ENCODE peak calls at places on chromosomes 2 and 18, in eight cellular contexts. One of them, this sample, is unnamed.

GRCh38 chr2:3703741-3704355 is 473 bp downstream of the DCDC2C start:
- DNase-seq in NCI-H774: no peak
- DNase-seq in activated naive CD4-positive, alpha-beta T cell: no peak
- DNase-seq in stimulated activated CD4-positive, alpha-beta T cell treated with anti-CD3 and anti-CD28 coated beads, Interleukin-2, amount 100 ng/mL, for 24 hours: no peak
- DNase-seq in T-helper 1 cell: no peak
- DNase-seq in NCI-H1105: no peak
- DNase-seq in cardiac fibroblast: no peak
- DNase-seq in AG08395: no peak
- DNase-seq in this sample: no peak

GRCh38 chr18:7855671-7856070 is 288.6 kb downstream of the PTPRM start:
- DNase-seq in stimulated activated CD4-positive, alpha-beta T cell treated with anti-CD3 and anti-CD28 coated beads, Interleukin-2, amount 100 ng/mL, for 24 hours: no peak
- DNase-seq in cardiac fibroblast: no peak
- DNase-seq in AG08395: no peak
- DNase-seq in T-helper 1 cell: no peak
- DNase-seq in NCI-H1105: no peak
- DNase-seq in activated naive CD4-positive, alpha-beta T cell: no peak
- DNase-seq in NCI-H774: no peak
- DNase-seq in this sample: no peak

GRCh38 chr2:176473177-176473576 is 203.9 kb downstream of the MTX2 start:
- DNase-seq in NCI-H774: peak; percentile 53
- DNase-seq in NCI-H1105: peak; percentile 92
- DNase-seq in cardiac fibroblast: peak; percentile 35
- DNase-seq in stimulated activated CD4-positive, alpha-beta T cell treated with anti-CD3 and anti-CD28 coated beads, Interleukin-2, amount 100 ng/mL, for 24 hours: no peak
- DNase-seq in AG08395: peak; percentile 40
- DNase-seq in activated naive CD4-positive, alpha-beta T cell: no peak
- DNase-seq in T-helper 1 cell: no peak
- DNase-seq in this sample: peak; percentile 89

GRCh38 chr2:238509151-238509820 is 82.6 kb downstream of the ASB1 start:
- DNase-seq in activated naive CD4-positive, alpha-beta T cell: no peak
- DNase-seq in T-helper 1 cell: no peak
- DNase-seq in cardiac fibroblast: peak; percentile 47
- DNase-seq in NCI-H774: no peak
- DNase-seq in NCI-H1105: no peak
- DNase-seq in AG08395: no peak
- DNase-seq in stimulated activated CD4-positive, alpha-beta T cell treated with anti-CD3 and anti-CD28 coated beads, Interleukin-2, amount 100 ng/mL, for 24 hours: no peak
- DNase-seq in this sample: peak; percentile 19

GRCh38 chr2:176148758-176149483 is 2.4 kb upstream of the HOXD4 start:
- DNase-seq in AG08395: no peak
- DNase-seq in NCI-H1105: no peak
- DNase-seq in NCI-H774: no peak
- DNase-seq in T-helper 1 cell: no peak
- DNase-seq in activated naive CD4-positive, alpha-beta T cell: no peak
- DNase-seq in stimulated activated CD4-positive, alpha-beta T cell treated with anti-CD3 and anti-CD28 coated beads, Interleukin-2, amount 100 ng/mL, for 24 hours: no peak
- DNase-seq in cardiac fibroblast: no peak
- DNase-seq in this sample: no peak

GRCh38 chr2:151409601-151410484 is at the start of gene RIF1:
- DNase-seq in activated naive CD4-positive, alpha-beta T cell: peak; percentile 51
- DNase-seq in NCI-H774: peak; percentile 87
- DNase-seq in T-helper 1 cell: peak; percentile 60
- DNase-seq in stimulated activated CD4-positive, alpha-beta T cell treated with anti-CD3 and anti-CD28 coated beads, Interleukin-2, amount 100 ng/mL, for 24 hours: peak; percentile 84
- DNase-seq in NCI-H1105: peak; percentile 90
- DNase-seq in cardiac fibroblast: peak; percentile 94
- DNase-seq in AG08395: peak; percentile 95
- DNase-seq in this sample: peak; percentile 97

GRCh38 chr2:42547014-42547413 is 21.4 kb upstream of the MTA3 start:
- DNase-seq in AG08395: no peak
- DNase-seq in activated naive CD4-positive, alpha-beta T cell: no peak
- DNase-seq in cardiac fibroblast: no peak
- DNase-seq in stimulated activated CD4-positive, alpha-beta T cell treated with anti-CD3 and anti-CD28 coated beads, Interleukin-2, amount 100 ng/mL, for 24 hours: no peak
- DNase-seq in NCI-H774: no peak
- DNase-seq in NCI-H1105: no peak
- DNase-seq in T-helper 1 cell: no peak
- DNase-seq in this sample: no peak

GRCh38 chr18:75544496-75544895 is 117.0 kb upstream of the SMIM21 start:
- DNase-seq in T-helper 1 cell: no peak
- DNase-seq in NCI-H1105: peak; percentile 5
- DNase-seq in cardiac fibroblast: peak; percentile 28
- DNase-seq in NCI-H774: no peak
- DNase-seq in activated naive CD4-positive, alpha-beta T cell: no peak
- DNase-seq in AG08395: peak; percentile 63
- DNase-seq in stimulated activated CD4-positive, alpha-beta T cell treated with anti-CD3 and anti-CD28 coated beads, Interleukin-2, amount 100 ng/mL, for 24 hours: no peak
- DNase-seq in this sample: no peak

GRCh38 chr2:195645413-195645812 is 11.6 kb upstream of the SLC39A10 start:
- DNase-seq in NCI-H1105: no peak
- DNase-seq in AG08395: no peak
- DNase-seq in activated naive CD4-positive, alpha-beta T cell: no peak
- DNase-seq in NCI-H774: no peak
- DNase-seq in T-helper 1 cell: no peak
- DNase-seq in cardiac fibroblast: no peak
- DNase-seq in stimulated activated CD4-positive, alpha-beta T cell treated with anti-CD3 and anti-CD28 coated beads, Interleukin-2, amount 100 ng/mL, for 24 hours: no peak
- DNase-seq in this sample: no peak

GRCh38 chr18:63132819-63133200 is 186.8 kb downstream of the BCL2 start:
- DNase-seq in T-helper 1 cell: no peak
- DNase-seq in stimulated activated CD4-positive, alpha-beta T cell treated with anti-CD3 and anti-CD28 coated beads, Interleukin-2, amount 100 ng/mL, for 24 hours: no peak
- DNase-seq in NCI-H1105: no peak
- DNase-seq in AG08395: no peak
- DNase-seq in activated naive CD4-positive, alpha-beta T cell: no peak
- DNase-seq in NCI-H774: no peak
- DNase-seq in cardiac fibroblast: no peak
- DNase-seq in this sample: no peak

GRCh38 chr2:240346753-240347372 is 88.6 kb upstream of the GPC1 start:
- DNase-seq in activated naive CD4-positive, alpha-beta T cell: no peak
- DNase-seq in stimulated activated CD4-positive, alpha-beta T cell treated with anti-CD3 and anti-CD28 coated beads, Interleukin-2, amount 100 ng/mL, for 24 hours: no peak
- DNase-seq in NCI-H1105: no peak
- DNase-seq in cardiac fibroblast: no peak
- DNase-seq in NCI-H774: no peak
- DNase-seq in T-helper 1 cell: no peak
- DNase-seq in AG08395: no peak
- DNase-seq in this sample: no peak

GRCh38 chr2:75605770-75606535 is 40.6 kb upstream of the MRPL19 start:
- DNase-seq in NCI-H774: no peak
- DNase-seq in NCI-H1105: no peak
- DNase-seq in activated naive CD4-positive, alpha-beta T cell: no peak
- DNase-seq in T-helper 1 cell: no peak
- DNase-seq in AG08395: peak; percentile 89
- DNase-seq in cardiac fibroblast: peak; percentile 97
- DNase-seq in stimulated activated CD4-positive, alpha-beta T cell treated with anti-CD3 and anti-CD28 coated beads, Interleukin-2, amount 100 ng/mL, for 24 hours: no peak
- DNase-seq in this sample: no peak

GRCh38 chr2:138078153-138078552 is 113.9 kb downstream of the HNMT start:
- DNase-seq in NCI-H774: no peak
- DNase-seq in cardiac fibroblast: peak; percentile 16
- DNase-seq in T-helper 1 cell: no peak
- DNase-seq in activated naive CD4-positive, alpha-beta T cell: no peak
- DNase-seq in stimulated activated CD4-positive, alpha-beta T cell treated with anti-CD3 and anti-CD28 coated beads, Interleukin-2, amount 100 ng/mL, for 24 hours: no peak
- DNase-seq in AG08395: peak; percentile 25
- DNase-seq in NCI-H1105: no peak
- DNase-seq in this sample: no peak

GRCh38 chr2:158097481-158097880 is 4.2 kb upstream of the UPP2 start:
- DNase-seq in T-helper 1 cell: no peak
- DNase-seq in NCI-H774: no peak
- DNase-seq in AG08395: no peak
- DNase-seq in cardiac fibroblast: no peak
- DNase-seq in stimulated activated CD4-positive, alpha-beta T cell treated with anti-CD3 and anti-CD28 coated beads, Interleukin-2, amount 100 ng/mL, for 24 hours: no peak
- DNase-seq in NCI-H1105: no peak
- DNase-seq in activated naive CD4-positive, alpha-beta T cell: no peak
- DNase-seq in this sample: no peak

GRCh38 chr18:78726326-78727056 is 253.1 kb upstream of the SALL3 start:
- DNase-seq in NCI-H1105: no peak
- DNase-seq in AG08395: no peak
- DNase-seq in NCI-H774: no peak
- DNase-seq in stimulated activated CD4-positive, alpha-beta T cell treated with anti-CD3 and anti-CD28 coated beads, Interleukin-2, amount 100 ng/mL, for 24 hours: no peak
- DNase-seq in T-helper 1 cell: no peak
- DNase-seq in activated naive CD4-positive, alpha-beta T cell: no peak
- DNase-seq in cardiac fibroblast: no peak
- DNase-seq in this sample: no peak

GRCh38 chr18:9765505-9765904 is 57.4 kb downstream of the RAB31 start:
- DNase-seq in cardiac fibroblast: no peak
- DNase-seq in NCI-H1105: no peak
- DNase-seq in stimulated activated CD4-positive, alpha-beta T cell treated with anti-CD3 and anti-CD28 coated beads, Interleukin-2, amount 100 ng/mL, for 24 hours: no peak
- DNase-seq in NCI-H774: no peak
- DNase-seq in activated naive CD4-positive, alpha-beta T cell: no peak
- DNase-seq in T-helper 1 cell: no peak
- DNase-seq in AG08395: no peak
- DNase-seq in this sample: no peak

GRCh38 chr2:240305369-240305962 is 130.0 kb upstream of the GPC1 start:
- DNase-seq in stimulated activated CD4-positive, alpha-beta T cell treated with anti-CD3 and anti-CD28 coated beads, Interleukin-2, amount 100 ng/mL, for 24 hours: no peak
- DNase-seq in activated naive CD4-positive, alpha-beta T cell: no peak
- DNase-seq in NCI-H774: no peak
- DNase-seq in AG08395: no peak
- DNase-seq in cardiac fibroblast: no peak
- DNase-seq in NCI-H1105: no peak
- DNase-seq in T-helper 1 cell: no peak
- DNase-seq in this sample: no peak

GRCh38 chr2:141195087-141195486 is 935.7 kb downstream of the LRP1B start:
- DNase-seq in AG08395: no peak
- DNase-seq in NCI-H1105: no peak
- DNase-seq in stimulated activated CD4-positive, alpha-beta T cell treated with anti-CD3 and anti-CD28 coated beads, Interleukin-2, amount 100 ng/mL, for 24 hours: no peak
- DNase-seq in T-helper 1 cell: no peak
- DNase-seq in cardiac fibroblast: no peak
- DNase-seq in NCI-H774: no peak
- DNase-seq in activated naive CD4-positive, alpha-beta T cell: no peak
- DNase-seq in this sample: no peak

GRCh38 chr2:201806442-201806841 is at the start of gene CDK15:
- DNase-seq in NCI-H774: no peak
- DNase-seq in cardiac fibroblast: peak; percentile 36
- DNase-seq in stimulated activated CD4-positive, alpha-beta T cell treated with anti-CD3 and anti-CD28 coated beads, Interleukin-2, amount 100 ng/mL, for 24 hours: no peak
- DNase-seq in NCI-H1105: no peak
- DNase-seq in activated naive CD4-positive, alpha-beta T cell: no peak
- DNase-seq in AG08395: peak; percentile 36
- DNase-seq in T-helper 1 cell: no peak
- DNase-seq in this sample: no peak

GRCh38 chr2:162025121-162025911 is 48.7 kb downstream of the DPP4 start:
- DNase-seq in cardiac fibroblast: no peak
- DNase-seq in stimulated activated CD4-positive, alpha-beta T cell treated with anti-CD3 and anti-CD28 coated beads, Interleukin-2, amount 100 ng/mL, for 24 hours: no peak
- DNase-seq in AG08395: peak; percentile 78
- DNase-seq in NCI-H774: no peak
- DNase-seq in T-helper 1 cell: no peak
- DNase-seq in activated naive CD4-positive, alpha-beta T cell: no peak
- DNase-seq in NCI-H1105: no peak
- DNase-seq in this sample: no peak

GRCh38 chr18:79458131-79458838 is 62.6 kb downstream of the NFATC1 start:
- DNase-seq in activated naive CD4-positive, alpha-beta T cell: no peak
- DNase-seq in stimulated activated CD4-positive, alpha-beta T cell treated with anti-CD3 and anti-CD28 coated beads, Interleukin-2, amount 100 ng/mL, for 24 hours: no peak
- DNase-seq in T-helper 1 cell: no peak
- DNase-seq in NCI-H1105: no peak
- DNase-seq in AG08395: peak; percentile 96
- DNase-seq in NCI-H774: no peak
- DNase-seq in cardiac fibroblast: peak; percentile 73
- DNase-seq in this sample: no peak

GRCh38 chr2:199458017-199458805 is 472 bp upstream of the SATB2 start:
- DNase-seq in NCI-H1105: peak; percentile 47
- DNase-seq in T-helper 1 cell: no peak
- DNase-seq in activated naive CD4-positive, alpha-beta T cell: no peak
- DNase-seq in NCI-H774: no peak
- DNase-seq in stimulated activated CD4-positive, alpha-beta T cell treated with anti-CD3 and anti-CD28 coated beads, Interleukin-2, amount 100 ng/mL, for 24 hours: no peak
- DNase-seq in AG08395: peak; percentile 30
- DNase-seq in cardiac fibroblast: no peak
- DNase-seq in this sample: peak; percentile 64

GRCh38 chr2:205740381-205740780 is 58.1 kb downstream of the NRP2 start:
- DNase-seq in T-helper 1 cell: no peak
- DNase-seq in NCI-H774: no peak
- DNase-seq in stimulated activated CD4-positive, alpha-beta T cell treated with anti-CD3 and anti-CD28 coated beads, Interleukin-2, amount 100 ng/mL, for 24 hours: no peak
- DNase-seq in cardiac fibroblast: no peak
- DNase-seq in AG08395: no peak
- DNase-seq in NCI-H1105: no peak
- DNase-seq in activated naive CD4-positive, alpha-beta T cell: no peak
- DNase-seq in this sample: no peak

GRCh38 chr2:11872948-11873269 is 126.5 kb downstream of the LPIN1 start:
- DNase-seq in AG08395: no peak
- DNase-seq in T-helper 1 cell: no peak
- DNase-seq in NCI-H1105: no peak
- DNase-seq in activated naive CD4-positive, alpha-beta T cell: no peak
- DNase-seq in NCI-H774: no peak
- DNase-seq in stimulated activated CD4-positive, alpha-beta T cell treated with anti-CD3 and anti-CD28 coated beads, Interleukin-2, amount 100 ng/mL, for 24 hours: peak; percentile 15
- DNase-seq in cardiac fibroblast: no peak
- DNase-seq in this sample: no peak

GRCh38 chr2:41972819-41973218 is 75.0 kb upstream of the PKDCC start:
- DNase-seq in cardiac fibroblast: no peak
- DNase-seq in T-helper 1 cell: no peak
- DNase-seq in activated naive CD4-positive, alpha-beta T cell: no peak
- DNase-seq in NCI-H774: no peak
- DNase-seq in AG08395: no peak
- DNase-seq in NCI-H1105: no peak
- DNase-seq in stimulated activated CD4-positive, alpha-beta T cell treated with anti-CD3 and anti-CD28 coated beads, Interleukin-2, amount 100 ng/mL, for 24 hours: no peak
- DNase-seq in this sample: no peak

GRCh38 chr2:170744248-170745002 is 25.8 kb upstream of the ERICH2 start:
- DNase-seq in AG08395: no peak
- DNase-seq in T-helper 1 cell: no peak
- DNase-seq in stimulated activated CD4-positive, alpha-beta T cell treated with anti-CD3 and anti-CD28 coated beads, Interleukin-2, amount 100 ng/mL, for 24 hours: no peak
- DNase-seq in activated naive CD4-positive, alpha-beta T cell: no peak
- DNase-seq in NCI-H774: no peak
- DNase-seq in NCI-H1105: no peak
- DNase-seq in cardiac fibroblast: peak; percentile 17
- DNase-seq in this sample: no peak

GRCh38 chr2:75317316-75317715 is 118.0 kb upstream of the TACR1 start:
- DNase-seq in cardiac fibroblast: no peak
- DNase-seq in T-helper 1 cell: no peak
- DNase-seq in NCI-H1105: no peak
- DNase-seq in stimulated activated CD4-positive, alpha-beta T cell treated with anti-CD3 and anti-CD28 coated beads, Interleukin-2, amount 100 ng/mL, for 24 hours: no peak
- DNase-seq in AG08395: no peak
- DNase-seq in NCI-H774: no peak
- DNase-seq in activated naive CD4-positive, alpha-beta T cell: no peak
- DNase-seq in this sample: no peak

GRCh38 chr2:217966399-217967068 is 36.3 kb downstream of the TNS1 start:
- DNase-seq in AG08395: no peak
- DNase-seq in NCI-H1105: no peak
- DNase-seq in stimulated activated CD4-positive, alpha-beta T cell treated with anti-CD3 and anti-CD28 coated beads, Interleukin-2, amount 100 ng/mL, for 24 hours: no peak
- DNase-seq in activated naive CD4-positive, alpha-beta T cell: no peak
- DNase-seq in NCI-H774: no peak
- DNase-seq in cardiac fibroblast: peak; percentile 53
- DNase-seq in T-helper 1 cell: no peak
- DNase-seq in this sample: no peak

GRCh38 chr18:73478191-73478590 is 610.4 kb upstream of the NETO1 start:
- DNase-seq in NCI-H1105: no peak
- DNase-seq in AG08395: no peak
- DNase-seq in NCI-H774: no peak
- DNase-seq in activated naive CD4-positive, alpha-beta T cell: no peak
- DNase-seq in stimulated activated CD4-positive, alpha-beta T cell treated with anti-CD3 and anti-CD28 coated beads, Interleukin-2, amount 100 ng/mL, for 24 hours: no peak
- DNase-seq in T-helper 1 cell: no peak
- DNase-seq in cardiac fibroblast: no peak
- DNase-seq in this sample: no peak

GRCh38 chr2:127584047-127584446 is 48.6 kb downstream of the MYO7B start:
- DNase-seq in NCI-H774: no peak
- DNase-seq in T-helper 1 cell: no peak
- DNase-seq in NCI-H1105: no peak
- DNase-seq in AG08395: no peak
- DNase-seq in stimulated activated CD4-positive, alpha-beta T cell treated with anti-CD3 and anti-CD28 coated beads, Interleukin-2, amount 100 ng/mL, for 24 hours: peak; percentile 12
- DNase-seq in activated naive CD4-positive, alpha-beta T cell: no peak
- DNase-seq in cardiac fibroblast: no peak
- DNase-seq in this sample: no peak

GRCh38 chr2:24912986-24913385 is 7.1 kb downstream of the ADCY3 start:
- DNase-seq in AG08395: no peak
- DNase-seq in NCI-H1105: no peak
- DNase-seq in activated naive CD4-positive, alpha-beta T cell: no peak
- DNase-seq in stimulated activated CD4-positive, alpha-beta T cell treated with anti-CD3 and anti-CD28 coated beads, Interleukin-2, amount 100 ng/mL, for 24 hours: no peak
- DNase-seq in cardiac fibroblast: no peak
- DNase-seq in T-helper 1 cell: no peak
- DNase-seq in NCI-H774: no peak
- DNase-seq in this sample: no peak

GRCh38 chr2:22513563-22513962 is 871.4 kb upstream of the KLHL29 start:
- DNase-seq in activated naive CD4-positive, alpha-beta T cell: no peak
- DNase-seq in stimulated activated CD4-positive, alpha-beta T cell treated with anti-CD3 and anti-CD28 coated beads, Interleukin-2, amount 100 ng/mL, for 24 hours: no peak
- DNase-seq in cardiac fibroblast: no peak
- DNase-seq in NCI-H774: no peak
- DNase-seq in NCI-H1105: no peak
- DNase-seq in AG08395: no peak
- DNase-seq in T-helper 1 cell: no peak
- DNase-seq in this sample: no peak

This sample was measured in COR-L47.